ENCODE peak calls at places on chromosomes 3 and 15, in seven cellular contexts. One of them, this sample, is unnamed.

GRCh38 chr3:44355634-44356033 is 17.1 kb downstream of the TCAIM start:
- DNase-seq in AG08395: peak
- DNase-seq in D341Med: peak
- DNase-seq in stimulated activated CD8-positive, alpha-beta memory T cell treated with anti-CD3 and anti-CD28 coated beads, Interleukin-15, amount 100 ng/mL, for 4 hours: no peak
- DNase-seq in effector memory CD4-positive, alpha-beta T cell: no peak
- DNase-seq in neural crest cell: no peak
- DNase-seq in cardiac muscle cell: peak
- DNase-seq in this sample: no peak

GRCh38 chr3:9770276-9770812 is 597 bp upstream of the CAMK1 start:
- DNase-seq in AG08395: no peak
- DNase-seq in effector memory CD4-positive, alpha-beta T cell: no peak
- DNase-seq in stimulated activated CD8-positive, alpha-beta memory T cell treated with anti-CD3 and anti-CD28 coated beads, Interleukin-15, amount 100 ng/mL, for 4 hours: no peak
- DNase-seq in D341Med: no peak
- DNase-seq in cardiac muscle cell: peak
- DNase-seq in neural crest cell: no peak
- DNase-seq in this sample: peak

GRCh38 chr3:46672349-46672695 is 21.2 kb downstream of the ALS2CL start:
- DNase-seq in D341Med: no peak
- DNase-seq in AG08395: no peak
- DNase-seq in neural crest cell: no peak
- DNase-seq in stimulated activated CD8-positive, alpha-beta memory T cell treated with anti-CD3 and anti-CD28 coated beads, Interleukin-15, amount 100 ng/mL, for 4 hours: no peak
- DNase-seq in effector memory CD4-positive, alpha-beta T cell: no peak
- DNase-seq in cardiac muscle cell: no peak
- DNase-seq in this sample: peak

GRCh38 chr3:29284578-29284977 is 3.7 kb downstream of the RBMS3 start:
- DNase-seq in D341Med: no peak
- DNase-seq in cardiac muscle cell: peak
- DNase-seq in AG08395: no peak
- DNase-seq in stimulated activated CD8-positive, alpha-beta memory T cell treated with anti-CD3 and anti-CD28 coated beads, Interleukin-15, amount 100 ng/mL, for 4 hours: no peak
- DNase-seq in neural crest cell: no peak
- DNase-seq in effector memory CD4-positive, alpha-beta T cell: no peak
- DNase-seq in this sample: no peak

GRCh38 chr15:47887181-47887580 is 169.9 kb downstream of the SEMA6D start:
- DNase-seq in stimulated activated CD8-positive, alpha-beta memory T cell treated with anti-CD3 and anti-CD28 coated beads, Interleukin-15, amount 100 ng/mL, for 4 hours: no peak
- DNase-seq in AG08395: no peak
- DNase-seq in cardiac muscle cell: no peak
- DNase-seq in D341Med: no peak
- DNase-seq in neural crest cell: no peak
- DNase-seq in effector memory CD4-positive, alpha-beta T cell: no peak
- DNase-seq in this sample: no peak

GRCh38 chr3:39260957-39261356 is 18.9 kb downstream of the CX3CR1 start:
- DNase-seq in D341Med: peak
- DNase-seq in cardiac muscle cell: peak
- DNase-seq in stimulated activated CD8-positive, alpha-beta memory T cell treated with anti-CD3 and anti-CD28 coated beads, Interleukin-15, amount 100 ng/mL, for 4 hours: no peak
- DNase-seq in effector memory CD4-positive, alpha-beta T cell: peak
- DNase-seq in AG08395: peak
- DNase-seq in neural crest cell: no peak
- DNase-seq in this sample: peak

GRCh38 chr3:39275963-39276593 is 3.8 kb downstream of the CX3CR1 start:
- DNase-seq in neural crest cell: no peak
- DNase-seq in AG08395: no peak
- DNase-seq in D341Med: no peak
- DNase-seq in effector memory CD4-positive, alpha-beta T cell: no peak
- DNase-seq in stimulated activated CD8-positive, alpha-beta memory T cell treated with anti-CD3 and anti-CD28 coated beads, Interleukin-15, amount 100 ng/mL, for 4 hours: no peak
- DNase-seq in cardiac muscle cell: no peak
- DNase-seq in this sample: no peak

GRCh38 chr15:34717729-34718128 is 37.1 kb downstream of the GJD2 start:
- DNase-seq in stimulated activated CD8-positive, alpha-beta memory T cell treated with anti-CD3 and anti-CD28 coated beads, Interleukin-15, amount 100 ng/mL, for 4 hours: no peak
- DNase-seq in cardiac muscle cell: no peak
- DNase-seq in AG08395: no peak
- DNase-seq in neural crest cell: no peak
- DNase-seq in D341Med: no peak
- DNase-seq in effector memory CD4-positive, alpha-beta T cell: no peak
- DNase-seq in this sample: no peak